ENCODE peak calls at places on chromosomes 3 and 15, in six cellular contexts. One of them, this sample, is unnamed.

GRCh38 chr3:107966261-107966660 is 124.6 kb downstream of the CD47 start:
- DNase-seq in activated CD4-positive, alpha-beta T cell treated with anti-CD3 and anti-CD28 coated beads, Interleukin-2, amount 50 U/mL, for 48 hours: no peak
- DNase-seq in stomach: no peak
- DNase-seq in Caco-2: no peak
- DNase-seq in AG09309: no peak
- DNase-seq in mesothelial cell of epicardium: no peak
- DNase-seq in this sample: no peak

GRCh38 chr3:172201136-172201989 is 162.0 kb downstream of the FNDC3B start:
- DNase-seq in activated CD4-positive, alpha-beta T cell treated with anti-CD3 and anti-CD28 coated beads, Interleukin-2, amount 50 U/mL, for 48 hours: no peak
- DNase-seq in mesothelial cell of epicardium: no peak
- DNase-seq in AG09309: peak; percentile 96
- DNase-seq in stomach: peak; percentile 73
- DNase-seq in Caco-2: no peak
- DNase-seq in this sample: no peak

GRCh38 chr3:42052132-42052866 is 38.9 kb upstream of the TRAK1 start:
- DNase-seq in Caco-2: no peak
- DNase-seq in activated CD4-positive, alpha-beta T cell treated with anti-CD3 and anti-CD28 coated beads, Interleukin-2, amount 50 U/mL, for 48 hours: no peak
- DNase-seq in mesothelial cell of epicardium: peak; percentile 9
- DNase-seq in stomach: no peak
- DNase-seq in AG09309: no peak
- DNase-seq in this sample: no peak

GRCh38 chr3:38004415-38005075 is 14.0 kb downstream of the VILL start:
- DNase-seq in stomach: peak; percentile 91
- DNase-seq in AG09309: no peak
- DNase-seq in Caco-2: peak; percentile 83
- DNase-seq in activated CD4-positive, alpha-beta T cell treated with anti-CD3 and anti-CD28 coated beads, Interleukin-2, amount 50 U/mL, for 48 hours: peak; percentile 57
- DNase-seq in mesothelial cell of epicardium: no peak
- DNase-seq in this sample: no peak

GRCh38 chr3:14957163-14957562 is 9.8 kb downstream of the NR2C2 start:
- DNase-seq in stomach: no peak
- DNase-seq in mesothelial cell of epicardium: no peak
- DNase-seq in Caco-2: no peak
- DNase-seq in AG09309: no peak
- DNase-seq in activated CD4-positive, alpha-beta T cell treated with anti-CD3 and anti-CD28 coated beads, Interleukin-2, amount 50 U/mL, for 48 hours: no peak
- DNase-seq in this sample: no peak

GRCh38 chr3:146589899-146590508 is 15.1 kb downstream of the PLSCR5 start:
- DNase-seq in mesothelial cell of epicardium: no peak
- DNase-seq in stomach: no peak
- DNase-seq in activated CD4-positive, alpha-beta T cell treated with anti-CD3 and anti-CD28 coated beads, Interleukin-2, amount 50 U/mL, for 48 hours: no peak
- DNase-seq in AG09309: no peak
- DNase-seq in Caco-2: peak; percentile 39
- DNase-seq in this sample: no peak

GRCh38 chr3:109328202-109328601 is 9.1 kb downstream of the DPPA4 start:
- DNase-seq in mesothelial cell of epicardium: no peak
- DNase-seq in activated CD4-positive, alpha-beta T cell treated with anti-CD3 and anti-CD28 coated beads, Interleukin-2, amount 50 U/mL, for 48 hours: no peak
- DNase-seq in stomach: no peak
- DNase-seq in AG09309: no peak
- DNase-seq in Caco-2: no peak
- DNase-seq in this sample: no peak

GRCh38 chr15:34280193-34280592 is 55.4 kb downstream of the EMC4 start:
- DNase-seq in AG09309: no peak
- DNase-seq in Caco-2: no peak
- DNase-seq in mesothelial cell of epicardium: no peak
- DNase-seq in stomach: no peak
- DNase-seq in activated CD4-positive, alpha-beta T cell treated with anti-CD3 and anti-CD28 coated beads, Interleukin-2, amount 50 U/mL, for 48 hours: no peak
- DNase-seq in this sample: no peak